ENCODE peak calls at places on chromosome 15, in six cellular contexts. K is fibroblast of pulmonary artery, Q is ovary, F is uterus, N is HL-60, B is astrocyte of the spinal cord. V is an unnamed sample.

GRCh38 chr15:65613365-65613764 is 2.4 kb upstream of the INTS14 start:
- DNase-seq in K (no peak), F (no peak), B (no peak), N (peak), Q (no peak), V (no peak)

GRCh38 chr15:89629829-89630228 is 25.4 kb downstream of the KIF7 start:
- DNase-seq in N (no peak), K (no peak), F (no peak), B (no peak), Q (no peak), V (no peak)

GRCh38 chr15:25072857-25073476 is 118.2 kb downstream of the SNRPN start:
- DNase-seq in B (no peak), K (no peak), N (no peak), Q (no peak), F (no peak), V (no peak)

GRCh38 chr15:62770111-62770660 is 272.4 kb upstream of the TPM1 start:
- DNase-seq in N (no peak), Q (no peak), B (no peak), F (no peak), K (no peak), V (no peak)

GRCh38 chr15:52439470-52439869 is 89.2 kb downstream of the MYO5A start:
- DNase-seq in K (no peak), N (no peak), F (no peak), B (no peak), Q (no peak), V (no peak)

GRCh38 chr15:75887178-75887577 is 16.5 kb upstream of the FBXO22 start:
- DNase-seq in B (no peak), F (no peak), Q (no peak), K (no peak), N (no peak), V (no peak)

GRCh38 chr15:99537344-99537743 is 28.4 kb upstream of the MEF2A start:
- DNase-seq in F (no peak), Q (no peak), B (no peak), K (peak), N (no peak), V (peak)

GRCh38 chr15:55290361-55291057 is 896 bp upstream of the RAB27A start:
- DNase-seq in K (peak), Q (peak), N (peak), F (peak), B (peak), V (peak)

GRCh38 chr15:86327230-86327865 is 247.7 kb downstream of the AGBL1 start:
- DNase-seq in K (no peak), Q (no peak), N (no peak), F (no peak), B (no peak), V (no peak)

GRCh38 chr15:45855907-45856579 is 221.2 kb downstream of the SQOR start:
- DNase-seq in K (no peak), F (no peak), N (no peak), B (no peak), Q (no peak), V (no peak)
- TF ChIP-seq CTCF in K (no peak), F (no peak), N (no peak), B (no peak), Q (no peak), V (no peak)

GRCh38 chr15:78033864-78034263 is 43.6 kb downstream of the TBC1D2B start:
- DNase-seq in Q (no peak), F (no peak), B (no peak), K (peak), N (no peak), V (no peak)
- H3K4me3 ChIP-seq in Q (no peak), F (no peak), B (no peak), K (no peak), N (no peak), V (no peak)

DNA sequence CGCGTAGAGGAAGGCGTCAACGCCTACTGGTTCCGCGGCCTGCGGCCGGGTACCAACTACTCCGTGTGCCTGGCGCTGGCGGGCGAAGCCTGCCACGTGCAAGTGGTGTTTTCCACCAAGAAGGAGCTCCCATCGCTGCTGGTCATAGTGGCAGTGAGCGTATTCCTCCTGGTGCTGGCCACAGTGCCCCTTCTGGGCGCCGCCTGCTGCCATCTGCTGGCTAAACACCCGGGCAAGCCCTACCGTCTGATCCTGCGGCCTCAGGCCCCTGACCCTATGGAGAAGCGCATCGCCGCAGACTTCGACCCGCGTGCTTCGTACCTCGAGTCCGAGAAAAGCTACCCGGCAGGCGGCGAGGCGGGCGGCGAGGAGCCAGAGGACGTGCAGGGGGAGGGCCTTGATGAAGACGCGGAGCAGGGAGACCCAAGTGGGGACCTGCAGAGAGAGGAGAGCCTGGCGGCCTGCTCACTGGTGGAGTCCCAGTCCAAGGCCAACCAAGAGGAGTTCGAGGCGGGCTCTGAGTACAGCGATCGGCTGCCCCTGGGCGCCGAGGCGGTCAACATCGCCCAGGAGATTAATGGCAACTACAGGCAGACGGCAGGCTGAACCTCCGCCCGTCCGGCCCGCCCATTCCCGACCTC is 4.1 kb downstream of the ISLR2 start:
- DNase-seq in F (peak), B (peak), Q (peak), K (no peak), N (peak), V (no peak)
- TF ChIP-seq CTCF in F (no peak), B (peak), Q (no peak), K (peak), N (peak), V (no peak)

GRCh38 chr15:69513986-69514385 is 61.4 kb downstream of the RPLP1 start:
- DNase-seq in K (no peak), B (no peak), N (no peak), F (no peak), Q (no peak), V (no peak)

GRCh38 chr15:69515508-69516290 is 63.1 kb downstream of the RPLP1 start:
- DNase-seq in B (no peak), F (no peak), Q (no peak), K (no peak), N (peak), V (no peak)

GRCh38 chr15:69509131-69509530 is 56.5 kb downstream of the RPLP1 start:
- DNase-seq in B (peak), F (no peak), K (no peak), N (no peak), Q (no peak), V (no peak)

GRCh38 chr15:69511015-69511414 is 58.4 kb downstream of the RPLP1 start:
- DNase-seq in B (no peak), F (no peak), K (no peak), N (no peak), Q (no peak), V (no peak)

DNA sequence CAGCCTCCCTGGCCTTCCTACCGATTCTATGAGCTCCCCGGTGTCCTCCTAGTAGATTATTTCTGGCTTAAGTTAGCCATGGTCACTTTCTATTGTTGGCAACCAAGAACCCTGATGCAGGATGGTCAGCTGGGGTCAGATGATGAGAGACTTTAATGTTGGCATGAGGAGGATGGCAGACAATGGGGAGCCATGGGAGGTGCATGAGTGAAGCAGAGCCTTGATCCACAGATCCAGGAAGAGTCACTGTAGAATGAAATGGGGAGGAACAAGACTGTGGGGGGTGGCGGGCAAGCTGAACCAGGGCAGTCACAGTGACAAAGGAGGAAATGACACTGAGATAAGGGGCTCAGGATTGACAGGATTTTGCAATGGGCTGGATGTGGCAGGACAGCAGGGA is 60.8 kb downstream of the RPLP1 start:
- DNase-seq in K (no peak), F (no peak), Q (no peak), N (no peak), B (no peak), V (no peak)
- H3K4me3 ChIP-seq in K (no peak), F (no peak), Q (no peak), N (no peak), B (no peak), V (no peak)

GRCh38 chr15:68230157-68231100 is 901 bp upstream of the CLN6 start:
- DNase-seq in B (no peak), F (no peak), K (no peak), N (no peak), Q (no peak), V (no peak)
- TF ChIP-seq CTCF in B (no peak), F (no peak), K (no peak), N (no peak), Q (no peak), V (no peak)

GRCh38 chr15:80251505-80252280 is at the start of gene CTXND1:
- DNase-seq in F (no peak), Q (peak), K (no peak), N (no peak), B (no peak), V (no peak)

GRCh38 chr15:80247320-80247719 is 4.7 kb downstream of the CTXND1 start:
- DNase-seq in K (no peak), N (no peak), Q (no peak), B (no peak), F (no peak), V (no peak)

GRCh38 chr15:80249973-80250372 is 2.0 kb downstream of the CTXND1 start:
- DNase-seq in Q (no peak), K (no peak), B (no peak), F (no peak), N (no peak), V (no peak)

GRCh38 chr15:80250614-80251504 is 1.2 kb downstream of the CTXND1 start:
- DNase-seq in F (no peak), N (no peak), K (no peak), B (no peak), Q (no peak), V (no peak)

GRCh38 chr15:80252281-80252619 is 237 bp upstream of the CTXND1 start:
- DNase-seq in Q (no peak), F (no peak), K (no peak), B (no peak), N (no peak), V (no peak)
- H3K4me3 ChIP-seq in Q (no peak), F (no peak), K (no peak), B (no peak), N (no peak), V (peak)

V was measured in fibroblast of the aortic adventitia.